ENCODE peak calls at places on chromosome 11, in eight cellular contexts. N, P, F, T, U, Q, O and E are unnamed samples.

GRCh38 chr11:117443269-117444186 is 115.9 kb downstream of the CEP164 start:
- DNase-seq in O (peak; percentile 32), Q (peak; percentile 34), U (peak; percentile 45), F (peak; percentile 72), P (peak; percentile 21), T (peak; percentile 63), N (peak; percentile 40), E (peak; percentile 12)

GRCh38 chr11:67202045-67202444 is 64.2 kb upstream of the GRK2 start:
- DNase-seq in Q (no peak), O (no peak), F (no peak), N (no peak), T (no peak), P (no peak), U (no peak), E (no peak)

GRCh38 chr11:112588252-112588668 is 327.6 kb upstream of the PLET1 start:
- DNase-seq in N (peak; percentile 58), Q (peak; percentile 63), P (peak; percentile 45), O (no peak), T (peak; percentile 46), F (peak; percentile 42), U (peak; percentile 49), E (peak; percentile 96)

GRCh38 chr11:125233736-125234275 is 69.3 kb downstream of the PKNOX2 start:
- DNase-seq in Q (no peak), O (no peak), F (no peak), N (no peak), U (no peak), T (no peak), P (no peak), E (no peak)

GRCh38 chr11:68965901-68966868 is 14.6 kb downstream of the MRGPRD start:
- DNase-seq in T (no peak), N (no peak), U (no peak), P (no peak), O (no peak), Q (no peak), F (no peak), E (no peak)

GRCh38 chr11:133930767-133931448 is 25.9 kb downstream of the IGSF9B start:
- DNase-seq in T (no peak), Q (no peak), F (no peak), N (no peak), O (no peak), U (no peak), P (no peak), E (no peak)

GRCh38 chr11:94134651-94135512 is 6.2 kb downstream of the PANX1 start:
- DNase-seq in Q (peak; percentile 83), U (peak; percentile 36), O (no peak), P (peak; percentile 38), T (peak; percentile 58), N (peak; percentile 48), F (no peak), E (no peak)

GRCh38 chr11:7467652-7468051 is 17.7 kb upstream of the OLFML1 start:
- DNase-seq in F (no peak), Q (no peak), N (no peak), O (no peak), U (no peak), T (peak; percentile 3), P (peak; percentile 28), E (no peak)

GRCh38 chr11:28837599-28837998 is 729.4 kb downstream of the METTL15 start:
- DNase-seq in F (no peak), T (no peak), Q (no peak), P (no peak), U (no peak), O (no peak), N (no peak), E (no peak)

GRCh38 chr11:130465259-130465658 is 16.8 kb downstream of the ADAMTS15 start:
- DNase-seq in T (no peak), N (no peak), P (no peak), U (no peak), Q (no peak), F (no peak), O (no peak), E (no peak)

GRCh38 chr11:2211113-2211971 is 39.7 kb upstream of the TH start:
- DNase-seq in N (peak; percentile 48), P (peak; percentile 4), O (no peak), Q (no peak), T (no peak), F (no peak), U (peak; percentile 67), E (no peak)

GRCh38 chr11:118973985-118974384 is 2.4 kb downstream of the FOXR1 start:
- DNase-seq in N (no peak), P (no peak), F (no peak), U (no peak), Q (no peak), O (no peak), T (no peak), E (no peak)

GRCh38 chr11:132171031-132171430 is 800.6 kb downstream of the NTM start:
- DNase-seq in N (no peak), T (no peak), O (no peak), F (no peak), P (no peak), U (no peak), Q (no peak), E (no peak)

GRCh38 chr11:95704865-95705264 is 84.7 kb downstream of the FAM76B start:
- DNase-seq in U (no peak), O (no peak), Q (no peak), N (no peak), P (no peak), F (no peak), T (no peak), E (no peak)

GRCh38 chr11:95918720-95919119 is 5.2 kb downstream of the MTMR2 start:
- DNase-seq in T (no peak), U (no peak), O (no peak), Q (no peak), F (no peak), P (no peak), N (no peak), E (no peak)

GRCh38 chr11:103582351-103582909 is 454.0 kb upstream of the DDI1 start:
- DNase-seq in Q (no peak), U (no peak), F (no peak), P (no peak), O (no peak), T (no peak), N (no peak), E (no peak)

GRCh38 chr11:78332174-78332866 is 85.3 kb downstream of the GAB2 start:
- DNase-seq in P (no peak), Q (no peak), T (no peak), O (no peak), U (no peak), N (no peak), F (no peak), E (no peak)

GRCh38 chr11:85845052-85845631 is 10.0 kb upstream of the CCDC83 start:
- DNase-seq in F (no peak), Q (no peak), N (no peak), O (no peak), U (no peak), T (no peak), P (no peak), E (no peak)

GRCh38 chr11:60985991-60986915 is 14.8 kb downstream of the CD6 start:
- DNase-seq in O (no peak), T (peak; percentile 88), N (peak; percentile 71), P (peak; percentile 96), F (no peak), Q (no peak), U (peak; percentile 30), E (no peak)

GRCh38 chr11:18490319-18490718 is 34.7 kb downstream of the LDHAL6A start:
- DNase-seq in N (no peak), F (no peak), P (no peak), T (no peak), O (no peak), Q (no peak), U (no peak), E (peak; percentile 16)